ENCODE peak calls at places on chromosomes 16 and 17, in nine cellular contexts. One of them, this sample, is unnamed.

GRCh38 chr17:17683710-17684365 is 2.6 kb downstream of the RAI1 start:
- DNase-seq in NCI-H1694: no peak
- DNase-seq in ACHN: no peak
- DNase-seq in CD8-positive, alpha-beta memory T cell: no peak
- DNase-seq in PC-9: peak
- DNase-seq in NCI-H2171: no peak
- DNase-seq in body of pancreas: no peak
- DNase-seq in stimulated activated CD4-positive, alpha-beta T cell treated with anti-CD3 and anti-CD28 coated beads, Interleukin-1b, Interleukin-23, amount 100 ng/mL, for 1 hour: no peak
- DNase-seq in heart left ventricle: no peak
- DNase-seq in this sample: no peak

GRCh38 chr17:65095465-65095864 is 38.9 kb upstream of the GNA13 start:
- DNase-seq in NCI-H2171: no peak
- DNase-seq in ACHN: no peak
- DNase-seq in NCI-H1694: no peak
- DNase-seq in heart left ventricle: no peak
- DNase-seq in body of pancreas: no peak
- DNase-seq in CD8-positive, alpha-beta memory T cell: no peak
- DNase-seq in PC-9: no peak
- DNase-seq in stimulated activated CD4-positive, alpha-beta T cell treated with anti-CD3 and anti-CD28 coated beads, Interleukin-1b, Interleukin-23, amount 100 ng/mL, for 1 hour: no peak
- DNase-seq in this sample: no peak

GRCh38 chr16:85378145-85379040 is 234.7 kb upstream of the GSE1 start:
- DNase-seq in NCI-H1694: no peak
- DNase-seq in CD8-positive, alpha-beta memory T cell: no peak
- DNase-seq in heart left ventricle: no peak
- DNase-seq in PC-9: no peak
- DNase-seq in ACHN: no peak
- DNase-seq in stimulated activated CD4-positive, alpha-beta T cell treated with anti-CD3 and anti-CD28 coated beads, Interleukin-1b, Interleukin-23, amount 100 ng/mL, for 1 hour: no peak
- DNase-seq in NCI-H2171: no peak
- DNase-seq in body of pancreas: no peak
- DNase-seq in this sample: no peak

GRCh38 chr16:2188395-2188794 is 8.0 kb downstream of the CASKIN1 start:
- DNase-seq in ACHN: no peak
- DNase-seq in PC-9: no peak
- DNase-seq in stimulated activated CD4-positive, alpha-beta T cell treated with anti-CD3 and anti-CD28 coated beads, Interleukin-1b, Interleukin-23, amount 100 ng/mL, for 1 hour: no peak
- DNase-seq in NCI-H1694: no peak
- DNase-seq in NCI-H2171: no peak
- DNase-seq in body of pancreas: no peak
- DNase-seq in heart left ventricle: no peak
- DNase-seq in CD8-positive, alpha-beta memory T cell: no peak
- DNase-seq in this sample: no peak

GRCh38 chr16:69844441-69844840 is 82.3 kb downstream of the WWP2 start:
- DNase-seq in stimulated activated CD4-positive, alpha-beta T cell treated with anti-CD3 and anti-CD28 coated beads, Interleukin-1b, Interleukin-23, amount 100 ng/mL, for 1 hour: no peak
- DNase-seq in ACHN: no peak
- DNase-seq in CD8-positive, alpha-beta memory T cell: no peak
- DNase-seq in NCI-H1694: no peak
- DNase-seq in body of pancreas: no peak
- DNase-seq in heart left ventricle: no peak
- DNase-seq in NCI-H2171: no peak
- DNase-seq in PC-9: no peak
- DNase-seq in this sample: no peak

GRCh38 chr16:71914802-71915201 is 19.5 kb downstream of the IST1 start:
- DNase-seq in NCI-H2171: no peak
- DNase-seq in heart left ventricle: no peak
- DNase-seq in NCI-H1694: no peak
- DNase-seq in stimulated activated CD4-positive, alpha-beta T cell treated with anti-CD3 and anti-CD28 coated beads, Interleukin-1b, Interleukin-23, amount 100 ng/mL, for 1 hour: no peak
- DNase-seq in body of pancreas: no peak
- DNase-seq in CD8-positive, alpha-beta memory T cell: no peak
- DNase-seq in PC-9: no peak
- DNase-seq in ACHN: no peak
- DNase-seq in this sample: no peak

GRCh38 chr16:27720731-27721547 is 171.0 kb downstream of the KATNIP start:
- DNase-seq in ACHN: no peak
- DNase-seq in NCI-H1694: no peak
- DNase-seq in heart left ventricle: no peak
- DNase-seq in PC-9: no peak
- DNase-seq in NCI-H2171: no peak
- DNase-seq in stimulated activated CD4-positive, alpha-beta T cell treated with anti-CD3 and anti-CD28 coated beads, Interleukin-1b, Interleukin-23, amount 100 ng/mL, for 1 hour: no peak
- DNase-seq in CD8-positive, alpha-beta memory T cell: no peak
- DNase-seq in body of pancreas: no peak
- DNase-seq in this sample: no peak

GRCh38 chr17:34644941-34645550 is 65.7 kb downstream of the TMEM132E start:
- DNase-seq in NCI-H1694: no peak
- DNase-seq in body of pancreas: no peak
- DNase-seq in heart left ventricle: no peak
- DNase-seq in PC-9: no peak
- DNase-seq in CD8-positive, alpha-beta memory T cell: no peak
- DNase-seq in NCI-H2171: peak
- DNase-seq in ACHN: no peak
- DNase-seq in stimulated activated CD4-positive, alpha-beta T cell treated with anti-CD3 and anti-CD28 coated beads, Interleukin-1b, Interleukin-23, amount 100 ng/mL, for 1 hour: no peak
- DNase-seq in this sample: no peak

GRCh38 chr17:9971991-9972390 is 66.9 kb upstream of the RCVRN start:
- DNase-seq in stimulated activated CD4-positive, alpha-beta T cell treated with anti-CD3 and anti-CD28 coated beads, Interleukin-1b, Interleukin-23, amount 100 ng/mL, for 1 hour: no peak
- DNase-seq in ACHN: no peak
- DNase-seq in body of pancreas: peak
- DNase-seq in heart left ventricle: peak
- DNase-seq in PC-9: no peak
- DNase-seq in CD8-positive, alpha-beta memory T cell: no peak
- DNase-seq in NCI-H2171: no peak
- DNase-seq in NCI-H1694: no peak
- DNase-seq in this sample: no peak

GRCh38 chr17:61635913-61636432 is 45.0 kb upstream of the NACA2 start:
- DNase-seq in heart left ventricle: no peak
- DNase-seq in ACHN: peak
- DNase-seq in NCI-H2171: peak
- DNase-seq in NCI-H1694: peak
- DNase-seq in stimulated activated CD4-positive, alpha-beta T cell treated with anti-CD3 and anti-CD28 coated beads, Interleukin-1b, Interleukin-23, amount 100 ng/mL, for 1 hour: no peak
- DNase-seq in CD8-positive, alpha-beta memory T cell: peak
- DNase-seq in PC-9: peak
- DNase-seq in body of pancreas: peak
- DNase-seq in this sample: no peak

GRCh38 chr17:40180694-40181093 is 3.4 kb downstream of the RAPGEFL1 start:
- DNase-seq in CD8-positive, alpha-beta memory T cell: no peak
- DNase-seq in heart left ventricle: no peak
- DNase-seq in body of pancreas: peak
- DNase-seq in PC-9: peak
- DNase-seq in NCI-H2171: no peak
- DNase-seq in stimulated activated CD4-positive, alpha-beta T cell treated with anti-CD3 and anti-CD28 coated beads, Interleukin-1b, Interleukin-23, amount 100 ng/mL, for 1 hour: no peak
- DNase-seq in NCI-H1694: no peak
- DNase-seq in ACHN: no peak
- DNase-seq in this sample: no peak

GRCh38 chr16:11133344-11133921 is 122.6 kb downstream of the SOCS1 start:
- DNase-seq in PC-9: peak
- DNase-seq in NCI-H2171: no peak
- DNase-seq in CD8-positive, alpha-beta memory T cell: no peak
- DNase-seq in NCI-H1694: no peak
- DNase-seq in heart left ventricle: peak
- DNase-seq in stimulated activated CD4-positive, alpha-beta T cell treated with anti-CD3 and anti-CD28 coated beads, Interleukin-1b, Interleukin-23, amount 100 ng/mL, for 1 hour: no peak
- DNase-seq in ACHN: peak
- DNase-seq in body of pancreas: peak
- DNase-seq in this sample: peak

GRCh38 chr16:76428858-76429257 is 151.7 kb downstream of the CNTNAP4 start:
- DNase-seq in CD8-positive, alpha-beta memory T cell: no peak
- DNase-seq in NCI-H2171: no peak
- DNase-seq in PC-9: no peak
- DNase-seq in stimulated activated CD4-positive, alpha-beta T cell treated with anti-CD3 and anti-CD28 coated beads, Interleukin-1b, Interleukin-23, amount 100 ng/mL, for 1 hour: no peak
- DNase-seq in body of pancreas: peak
- DNase-seq in NCI-H1694: no peak
- DNase-seq in heart left ventricle: no peak
- DNase-seq in ACHN: peak
- DNase-seq in this sample: peak

GRCh38 chr17:75406222-75406615 is 741 bp upstream of the GRB2 start:
- DNase-seq in PC-9: no peak
- DNase-seq in stimulated activated CD4-positive, alpha-beta T cell treated with anti-CD3 and anti-CD28 coated beads, Interleukin-1b, Interleukin-23, amount 100 ng/mL, for 1 hour: no peak
- DNase-seq in heart left ventricle: no peak
- DNase-seq in body of pancreas: no peak
- DNase-seq in CD8-positive, alpha-beta memory T cell: no peak
- DNase-seq in ACHN: peak
- DNase-seq in NCI-H1694: no peak
- DNase-seq in NCI-H2171: no peak
- DNase-seq in this sample: no peak

This sample was measured in epithelial cell of prostate.